ENCODE peak calls at places on chromosomes 6 and 20, in seven cellular contexts. Z is breast epithelium, N is A549, D is lower leg skin, S is heart left ventricle, G is K562, R is H54. P is an unnamed sample.

GRCh38 chr6:38603492-38603891 is 36.2 kb downstream of the BTBD9 start:
- DNase-seq in Z (no peak), N (no peak), D (no peak), S (no peak), G (no peak), R (no peak), P (no peak)

GRCh38 chr20:44662256-44662655 is 10.8 kb upstream of the ADA start:
- DNase-seq in Z (no peak), N (no peak), D (no peak), S (no peak), G (no peak), R (no peak), P (no peak)

GRCh38 chr6:39005774-39006173 is 42.8 kb upstream of the GLP1R start:
- DNase-seq in Z (no peak), N (no peak), D (no peak), S (no peak), G (no peak), R (no peak), P (peak; percentile 3)

GRCh38 chr6:30955367-30956042 is 14.7 kb downstream of the MUCL3 start:
- DNase-seq in Z (peak; percentile 58), N (no peak), D (peak; percentile 91), S (peak; percentile 81), G (peak; percentile 89), R (no peak), P (peak; percentile 7)

GRCh38 chr20:57501461-57502330 is 23.2 kb downstream of the CTCFL start:
- DNase-seq in Z (no peak), N (no peak), D (peak; percentile 72), S (no peak), G (no peak), R (peak; percentile 40), P (peak; percentile 11)

GRCh38 chr6:8507286-8507685 is 71.9 kb upstream of the SLC35B3 start:
- DNase-seq in Z (no peak), N (no peak), D (no peak), S (no peak), G (no peak), R (no peak), P (no peak)

GRCh38 chr6:15621203-15622044 is 41.4 kb downstream of the DTNBP1 start:
- DNase-seq in Z (no peak), N (no peak), D (peak; percentile 87), S (peak; percentile 72), G (peak; percentile 81), R (no peak), P (peak; percentile 79)

GRCh38 chr20:48903705-48904104 is 17.8 kb upstream of the ARFGEF2 start:
- DNase-seq in Z (no peak), N (no peak), D (peak; percentile 81), S (no peak), G (no peak), R (no peak), P (no peak)

GRCh38 chr6:165841153-165841558 is 178.1 kb upstream of the PDE10A start:
- DNase-seq in Z (no peak), N (no peak), D (no peak), S (no peak), G (no peak), R (no peak), P (no peak)

GRCh38 chr6:165843568-165844113 is 180.6 kb upstream of the PDE10A start:
- DNase-seq in Z (no peak), N (no peak), D (no peak), S (no peak), G (no peak), R (no peak), P (no peak)

GRCh38 chr6:165844232-165844631 is 181.2 kb upstream of the PDE10A start:
- DNase-seq in Z (no peak), N (no peak), D (no peak), S (no peak), G (no peak), R (no peak), P (no peak)

GRCh38 chr6:165843121-165843520 is 180.1 kb upstream of the PDE10A start:
- DNase-seq in Z (no peak), N (no peak), D (no peak), S (no peak), G (no peak), R (no peak), P (no peak)

GRCh38 chr6:165842291-165842936 is 179.4 kb upstream of the PDE10A start:
- DNase-seq in Z (no peak), N (no peak), D (no peak), S (no peak), G (no peak), R (no peak), P (no peak)
- TF ChIP-seq POLR2A in Z (no peak), N (no peak), D (no peak), S (no peak), G (no peak), R (no peak), P (no peak)

GRCh38 chr6:41726876-41727275 is 8.5 kb downstream of the TFEB start:
- DNase-seq in Z (no peak), N (no peak), D (peak; percentile 79), S (no peak), G (no peak), R (no peak), P (no peak)

GRCh38 chr6:41724638-41725501 is 10.5 kb downstream of the TFEB start:
- DNase-seq in Z (no peak), N (no peak), D (no peak), S (no peak), G (no peak), R (no peak), P (peak; percentile 41)

GRCh38 chr6:41721396-41721795 is 14.0 kb downstream of the TFEB start:
- DNase-seq in Z (no peak), N (no peak), D (no peak), S (peak; percentile 5), G (no peak), R (no peak), P (no peak)

GRCh38 chr6:41723178-41723935 is 12.1 kb downstream of the TFEB start:
- DNase-seq in Z (no peak), N (peak; percentile 63), D (peak; percentile 96), S (peak; percentile 91), G (peak; percentile 56), R (peak; percentile 94), P (no peak)

DNA sequence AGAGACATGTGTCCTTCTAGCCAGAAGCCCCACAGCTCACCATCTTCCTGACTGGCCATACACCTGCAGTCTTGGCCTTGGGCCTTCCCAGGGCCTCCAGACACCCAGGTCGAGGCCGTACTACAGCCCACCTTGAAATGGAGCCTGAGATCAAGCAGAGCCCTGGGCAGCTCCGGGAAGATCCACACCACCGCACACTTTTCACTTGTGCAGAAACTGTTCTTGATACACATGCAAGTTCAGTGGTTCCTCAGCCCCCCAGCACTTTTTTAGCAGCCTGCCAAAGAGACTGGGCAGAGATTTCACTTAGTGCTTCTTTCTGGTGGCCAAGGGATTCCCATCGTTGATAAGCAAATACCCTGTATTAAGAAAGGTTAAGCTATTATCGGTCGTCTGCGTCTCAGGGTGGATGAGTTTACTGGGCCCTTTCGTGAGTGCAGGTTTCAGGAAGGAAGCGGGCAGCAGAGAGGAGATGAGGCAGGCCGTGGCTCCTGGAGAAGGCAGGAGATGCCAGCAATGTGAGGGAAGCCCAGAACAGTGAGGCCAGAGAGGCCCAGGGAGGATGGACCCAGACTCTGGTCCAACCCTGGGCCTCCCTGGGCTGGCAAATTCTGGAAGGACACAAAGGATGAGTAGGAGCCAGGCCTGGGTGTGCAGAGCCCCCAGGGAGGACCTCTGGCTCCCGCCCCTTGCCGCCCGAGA is 11.3 kb downstream of the TFEB start:
- DNase-seq in Z (no peak), N (no peak), D (no peak), S (no peak), G (no peak), R (no peak), P (no peak)
- TF ChIP-seq POLR2A in Z (no peak), N (no peak), D (no peak), S (no peak), G (no peak), R (no peak), P (no peak)

DNA sequence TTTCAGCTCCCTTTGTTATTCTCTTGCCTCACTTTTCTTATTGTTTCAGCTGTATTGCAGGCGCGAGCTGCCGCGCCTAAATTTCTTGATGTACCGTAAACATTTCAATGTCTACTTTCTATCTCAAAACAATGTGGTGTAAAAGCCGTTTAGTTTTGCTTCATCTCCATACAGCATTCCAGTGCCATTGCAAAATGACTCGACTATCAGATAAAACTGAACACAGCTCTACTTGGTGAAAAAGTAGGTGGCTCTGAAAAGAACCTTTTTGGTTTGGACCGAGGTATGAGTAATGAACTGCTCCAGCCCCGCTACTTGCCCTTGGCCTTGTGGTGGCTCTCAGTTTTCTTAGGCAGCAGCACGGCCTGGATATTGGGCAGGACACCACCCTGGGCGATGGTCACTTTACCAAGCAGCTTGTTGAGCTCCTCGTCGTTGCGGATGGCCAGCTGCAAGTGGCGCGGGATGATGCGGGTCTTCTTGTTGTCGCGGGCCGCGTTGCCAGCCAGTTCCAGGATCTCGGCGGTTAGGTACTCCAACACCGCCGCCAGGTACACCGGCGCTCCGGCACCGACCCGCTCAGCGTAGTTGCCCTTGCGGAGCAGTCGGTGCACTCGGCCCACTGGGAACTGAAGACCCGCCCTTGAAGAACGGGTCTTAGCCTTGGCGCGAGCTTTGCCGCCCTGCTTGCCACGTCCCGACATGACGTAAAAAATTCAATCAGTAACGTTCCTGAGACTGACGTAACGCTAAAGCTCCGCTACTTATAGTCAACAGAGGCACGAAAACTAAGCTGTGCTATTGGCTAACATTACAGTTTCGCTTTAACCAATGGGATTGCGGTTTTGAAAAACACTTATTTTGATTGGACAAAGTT is 74.3 kb downstream of the OR2B2 start:
- DNase-seq in Z (peak; percentile 72), N (peak; percentile 98), D (peak; percentile 94), S (peak; percentile 76), G (peak; percentile 97), R (peak; percentile 60), P (peak; percentile 98)
- TF ChIP-seq POLR2A in Z (no peak), N (peak; percentile 71), D (peak; percentile 54), S (peak; percentile 90), G (no peak), R (peak; percentile 73), P (peak; percentile 93)

GRCh38 chr6:3022765-3023662 is 23.3 kb downstream of the NQO2 start:
- DNase-seq in Z (no peak), N (peak; percentile 16), D (no peak), S (peak; percentile 44), G (peak; percentile 24), R (no peak), P (no peak)

GRCh38 chr6:3019065-3019464 is 19.4 kb downstream of the NQO2 start:
- DNase-seq in Z (no peak), N (no peak), D (no peak), S (no peak), G (no peak), R (no peak), P (no peak)

GRCh38 chr6:3019749-3020320 is 20.1 kb downstream of the NQO2 start:
- DNase-seq in Z (no peak), N (no peak), D (no peak), S (no peak), G (no peak), R (no peak), P (no peak)

GRCh38 chr6:3026811-3027626 is 27.3 kb downstream of the NQO2 start:
- DNase-seq in Z (no peak), N (no peak), D (no peak), S (no peak), G (peak; percentile 80), R (no peak), P (peak; percentile 88)

DNA sequence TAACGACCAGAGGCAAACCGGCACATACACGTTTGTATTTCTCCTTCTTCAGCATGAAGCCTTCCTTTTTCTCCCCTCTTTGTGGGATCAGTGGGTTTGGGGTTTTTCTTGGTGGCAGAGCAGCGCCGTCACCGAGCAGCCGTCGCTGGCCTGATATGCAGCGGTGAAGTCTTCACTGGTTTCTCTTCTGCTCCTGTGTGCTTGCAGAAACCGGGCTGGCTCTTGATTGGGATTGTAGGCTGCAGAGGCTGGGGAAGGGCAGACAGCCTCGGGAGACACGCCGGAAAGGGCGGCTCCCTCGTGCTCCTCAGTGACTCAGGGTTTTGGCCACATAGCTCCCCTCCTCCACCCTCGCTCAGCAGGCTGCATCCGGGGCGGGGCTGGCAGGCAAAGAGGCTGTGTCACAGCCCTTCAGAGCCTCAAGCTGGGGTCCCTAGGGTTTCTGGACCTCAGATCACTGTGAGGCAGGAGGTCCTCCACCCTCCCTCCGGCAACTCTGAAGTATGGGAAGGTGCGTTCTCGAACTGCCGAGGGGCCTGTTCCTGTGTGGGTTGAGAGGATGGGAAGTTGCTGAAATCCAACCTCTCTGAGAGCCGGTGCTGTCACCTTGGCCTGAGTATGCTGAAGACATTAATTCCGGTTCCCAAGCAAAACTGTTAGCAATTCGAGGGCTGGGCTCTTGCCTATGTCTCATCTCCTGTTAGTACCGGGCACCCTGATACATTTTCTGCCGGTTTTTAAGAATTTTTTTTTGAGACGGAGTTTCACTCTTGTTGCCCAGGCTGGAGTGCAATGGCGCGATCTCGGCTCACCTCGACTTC is 24.2 kb downstream of the NQO2 start:
- DNase-seq in Z (peak; percentile 83), N (peak; percentile 89), D (peak; percentile 99), S (peak; percentile 97), G (peak; percentile 96), R (peak; percentile 97), P (peak; percentile 97)
- TF ChIP-seq POLR2A in Z (no peak), N (peak; percentile 31), D (peak; percentile 13), S (peak; percentile 75), G (peak; percentile 98), R (peak; percentile 39), P (peak; percentile 96)

P was measured in erythroblast.